ENCODE peak calls at places on chromosomes 2 and 18, in four cellular contexts. I, V, T and U are unnamed samples.

GRCh38 chr2:186603208-186603765 is 13.4 kb downstream of the ITGAV start:
- DNase-seq in V (no peak), I (no peak), T (peak; percentile 17), U (no peak)

GRCh38 chr18:36539674-36540073 is 242.2 kb downstream of the FHOD3 start:
- DNase-seq in I (no peak), T (peak; percentile 35), V (no peak), U (no peak)

GRCh38 chr2:37323770-37324535 is 680 bp downstream of the PRKD3 start:
- DNase-seq in T (peak; percentile 31), I (peak; percentile 61), V (peak; percentile 69), U (peak; percentile 21)

GRCh38 chr2:224819075-224819474 is 102.9 kb upstream of the CCDC195 start:
- DNase-seq in V (no peak), I (no peak), T (peak; percentile 25), U (no peak)

GRCh38 chr2:64207573-64207972 is 63.4 kb upstream of the PELI1 start:
- DNase-seq in V (peak; percentile 21), T (no peak), I (no peak), U (no peak)

GRCh38 chr2:213806125-213806726 is 522.0 kb downstream of the SPAG16 start:
- DNase-seq in I (no peak), V (no peak), T (peak; percentile 38), U (no peak)

GRCh38 chr2:75047907-75048625 is 89.6 kb downstream of the POLE4 start:
- DNase-seq in T (peak; percentile 69), V (no peak), I (no peak), U (no peak)

GRCh38 chr2:61670591-61671503 is 132.7 kb upstream of the XPO1 start:
- DNase-seq in I (peak; percentile 88), V (peak; percentile 13), T (peak; percentile 47), U (no peak)

GRCh38 chr18:58967643-58968291 is 103.1 kb downstream of the ZNF532 start:
- DNase-seq in T (peak; percentile 42), I (no peak), V (no peak), U (no peak)

GRCh38 chr2:56410140-56410539 is 226.3 kb downstream of the CCDC85A start:
- DNase-seq in T (peak; percentile 11), V (no peak), I (no peak), U (no peak)

GRCh38 chr2:65144571-65144970 is 14.7 kb upstream of the RAB1A start:
- DNase-seq in V (no peak), I (no peak), T (no peak), U (no peak)

GRCh38 chr2:147255812-147256211 is 589.0 kb upstream of the ACVR2A start:
- DNase-seq in I (no peak), V (no peak), T (no peak), U (no peak)

GRCh38 chr2:37688771-37689468 is 17.5 kb upstream of the CDC42EP3 start:
- DNase-seq in V (no peak), I (peak; percentile 23), T (peak; percentile 91), U (no peak)

GRCh38 chr2:33727361-33728032 is 128.4 kb upstream of the FAM98A start:
- DNase-seq in V (no peak), T (no peak), I (no peak), U (no peak)

GRCh38 chr2:83143946-83144345 is 1315.1 kb downstream of the SUCLG1 start:
- DNase-seq in V (no peak), T (no peak), I (no peak), U (no peak)

GRCh38 chr18:21450913-21451312 is 149.6 kb downstream of the ESCO1 start:
- DNase-seq in I (no peak), T (no peak), V (no peak), U (no peak)

GRCh38 chr2:132645176-132645575 is 24.8 kb downstream of the LYPD1 start:
- DNase-seq in T (no peak), V (no peak), I (no peak), U (no peak)

GRCh38 chr2:129813404-129813803 is 166.1 kb upstream of the RAB6C start:
- DNase-seq in V (no peak), T (no peak), I (no peak), U (no peak)

GRCh38 chr2:70937866-70938579 is 2.3 kb downstream of the ATP6V1B1 start:
- DNase-seq in T (no peak), I (no peak), V (no peak), U (no peak)

GRCh38 chr2:96665083-96665569 is 22.6 kb downstream of the FER1L5 start:
- DNase-seq in I (peak; percentile 71), T (peak; percentile 99), V (no peak), U (no peak)

GRCh38 chr2:164496881-164497280 is 124.4 kb downstream of the GRB14 start:
- DNase-seq in I (no peak), T (no peak), V (no peak), U (no peak)

GRCh38 chr2:69742170-69742952 is 427 bp downstream of the ANXA4 start:
- DNase-seq in T (peak; percentile 11), V (no peak), I (no peak), U (no peak)

GRCh38 chr2:112229365-112229764 is 25.5 kb downstream of the ZC3H8 start:
- DNase-seq in T (no peak), V (no peak), I (peak; percentile 54), U (no peak)

GRCh38 chr2:152544626-152545025 is 172.6 kb downstream of the PRPF40A start:
- DNase-seq in V (no peak), I (no peak), T (no peak), U (no peak)

GRCh38 chr2:152542995-152543481 is 174.2 kb downstream of the PRPF40A start:
- DNase-seq in T (peak; percentile 100), V (no peak), I (peak; percentile 73), U (no peak)

GRCh38 chr2:152541712-152542111 is 175.5 kb downstream of the PRPF40A start:
- DNase-seq in I (no peak), V (no peak), T (no peak), U (no peak)

GRCh38 chr2:152543717-152544116 is 173.5 kb downstream of the PRPF40A start:
- DNase-seq in I (no peak), V (no peak), T (no peak), U (no peak)

DNA sequence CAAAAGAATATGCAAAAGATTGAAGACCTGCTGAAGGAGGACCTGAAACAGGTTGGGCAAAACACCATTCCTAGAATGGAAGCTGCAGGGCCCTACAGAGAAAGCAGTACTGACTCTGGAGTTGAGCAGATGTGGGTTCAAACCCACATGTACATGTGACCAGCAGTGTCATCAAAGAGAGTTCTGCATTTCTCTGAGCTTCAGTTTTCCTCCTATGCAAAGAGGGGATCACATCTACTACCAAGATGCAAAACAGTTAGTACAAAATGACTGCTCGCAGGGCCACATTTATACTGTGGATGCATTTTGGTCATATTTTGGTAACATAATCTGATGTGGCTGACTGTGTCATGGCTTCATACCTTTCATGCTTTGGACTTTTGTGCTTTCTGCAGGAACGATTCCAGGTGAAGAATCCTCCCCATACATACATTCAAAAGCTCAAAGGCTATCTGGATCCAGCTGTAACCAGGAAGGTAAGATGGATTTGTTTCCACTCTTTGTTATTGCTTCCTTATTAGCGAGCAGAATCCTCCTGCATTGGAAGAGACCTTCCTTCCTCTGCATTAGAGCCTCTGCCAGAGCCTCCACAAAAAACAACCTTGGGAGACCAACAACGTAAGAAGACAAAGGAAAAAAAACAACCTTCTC is 174.8 kb downstream of the PRPF40A start:
- DNase-seq in I (no peak), T (no peak), V (no peak), U (no peak)
- H3K27ac ChIP-seq in I (peak overlapping the region; percentile 87), T (peak overlapping the region; percentile 87), V (no peak overlapping the region), U (no peak overlapping the region)

GRCh38 chr2:234978466-234979203 is 26.8 kb downstream of the SH3BP4 start:
- DNase-seq in V (no peak), I (no peak), T (peak; percentile 61), U (no peak)
- H3K4me1 ChIP-seq in V (no peaks in the 10 kb centered on the region), I (peaks cover 32% of the 10 kb centered on the region), T (peaks cover 55% of the 10 kb centered on the region), U (no peaks in the 10 kb centered on the region)

GRCh38 chr2:236769981-236770671 is 200.5 kb downstream of the ACKR3 start:
- DNase-seq in V (no peak), I (peak; percentile 23), T (peak; percentile 87), U (no peak)
- H3K27ac ChIP-seq in V (no peak overlapping the region), I (no peak overlapping the region), T (no peak overlapping the region), U (no peak overlapping the region)

GRCh38 chr2:43461461-43462073 is 134.3 kb downstream of the THADA start:
- DNase-seq in V (no peak), I (no peak), T (no peak), U (no peak)

GRCh38 chr2:43462866-43463641 is 132.8 kb downstream of the THADA start:
- DNase-seq in V (no peak), I (no peak), T (no peak), U (no peak)

GRCh38 chr2:43465234-43465633 is 130.6 kb downstream of the THADA start:
- DNase-seq in V (no peak), T (no peak), I (no peak), U (no peak)

GRCh38 chr2:43467889-43468288 is 127.9 kb downstream of the THADA start:
- DNase-seq in I (no peak), V (no peak), T (peak; percentile 63), U (no peak)

GRCh38 chr2:43464546-43464945 is 131.3 kb downstream of the THADA start:
- DNase-seq in I (no peak), V (no peak), T (peak; percentile 23), U (no peak)
- H3K4me1 ChIP-seq in I (peaks cover 54% of the 10 kb centered on the region), V (no peaks in the 10 kb centered on the region), T (peaks cover 25% of the 10 kb centered on the region), U (no peaks in the 10 kb centered on the region)

DNA sequence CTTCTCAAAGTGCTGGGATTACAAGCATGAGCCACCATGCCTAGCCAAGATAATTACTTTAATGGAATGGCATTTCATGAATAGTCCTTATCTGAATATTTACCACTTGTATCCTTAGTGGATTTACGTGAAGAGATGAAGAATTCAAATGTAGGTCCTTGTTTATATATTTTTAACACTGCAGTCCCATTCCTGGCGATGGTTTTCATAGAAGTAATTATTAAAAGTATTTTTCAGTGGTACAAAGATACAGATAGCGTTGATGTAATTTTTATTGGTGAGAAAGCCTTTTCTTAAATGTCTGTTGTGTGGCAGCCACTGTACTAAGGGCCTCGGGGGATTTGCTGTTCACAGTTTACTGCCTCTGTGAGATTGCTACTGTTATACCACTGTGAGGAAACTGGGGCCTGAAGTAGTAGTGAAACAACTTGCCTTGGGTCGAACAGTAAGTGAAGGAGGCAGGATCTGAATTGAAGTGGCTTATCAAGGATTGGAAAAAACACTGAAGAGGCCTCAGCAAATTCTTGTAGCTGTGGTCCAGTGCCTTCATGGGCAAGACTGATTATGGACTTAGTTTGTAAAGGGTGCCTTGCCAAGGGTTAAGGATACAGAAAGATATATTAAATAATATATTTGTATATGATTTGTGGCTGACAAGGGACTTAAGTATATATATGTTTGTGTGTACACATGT is 151.1 kb downstream of the PRPF40A start:
- DNase-seq in I (no peak), V (no peak), T (no peak), U (no peak)
- H3K27ac ChIP-seq in I (no peak overlapping the region), V (no peak overlapping the region), T (no peak overlapping the region), U (no peak overlapping the region)

DNA sequence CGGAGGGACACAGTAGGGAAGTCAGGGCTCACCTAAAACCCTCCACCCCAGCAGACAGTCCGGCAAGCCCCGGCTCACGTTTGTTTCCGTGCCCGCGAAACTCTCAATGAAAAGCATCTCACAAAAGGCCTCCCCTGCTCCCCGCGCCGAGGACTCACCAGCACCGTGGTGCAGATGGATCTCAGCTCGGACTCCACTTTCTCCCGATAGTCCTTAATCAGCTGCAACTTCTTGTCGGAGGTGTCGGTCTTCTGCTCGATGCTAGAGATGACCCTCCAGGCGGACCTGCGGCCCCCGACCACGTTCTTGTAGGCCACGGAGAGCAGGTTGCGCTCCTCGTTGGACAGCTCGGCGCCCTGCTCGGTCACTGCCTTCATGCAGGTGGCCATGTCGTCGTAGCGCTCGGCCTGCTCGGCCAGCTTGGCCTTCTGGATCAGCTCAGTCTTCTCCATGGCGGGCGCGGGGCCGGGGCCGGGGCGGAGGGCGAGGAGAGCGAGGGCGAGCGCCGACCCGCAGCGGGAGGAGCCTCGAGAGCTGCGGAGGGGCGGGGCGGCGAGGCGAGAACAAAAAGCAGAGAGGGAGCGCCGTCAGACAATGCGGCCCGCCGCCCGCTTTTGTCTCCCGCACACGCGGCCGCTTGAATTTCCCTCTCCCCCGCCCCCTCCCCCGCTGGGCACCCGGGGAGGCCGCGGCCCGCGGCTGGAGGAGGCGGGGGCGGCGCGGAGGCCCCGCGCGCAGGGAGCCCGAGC is 622 bp downstream of the YWHAQ start:
- DNase-seq in I (peak; percentile 76), T (peak; percentile 53), V (peak; percentile 69), U (peak; percentile 62)
- H3K4me1 ChIP-seq in I (peaks cover 41% of the 10 kb centered on the region), T (peaks cover 12% of the 10 kb centered on the region), V (peaks cover 13% of the 10 kb centered on the region), U (peaks cover 29% of the 10 kb centered on the region)